ENCODE peak calls at places on chromosomes 6 and 20, in five cellular contexts. H is endothelial cell of umbilical vein; B is Peyer's patch; Z is upper lobe of right lung; X is CD4-positive, alpha-beta T cell. K is an unnamed sample.
A peak's percentile ranks its signal among the peaks of the same experiment; 100 is the strongest.

GRCh38 chr20:53547664-53548239 is 45.9 kb downstream of the ZNF217 start:
- DNase-seq in H (peak; percentile 68), B (no peak), Z (no peak), X (peak; percentile 8), K (no peak)

GRCh38 chr6:43263314-43264178 is 20.3 kb downstream of the TTBK1 start:
- DNase-seq in H (peak; percentile 48), B (peak; percentile 77), Z (peak; percentile 88), X (peak; percentile 70), K (peak; percentile 81)

GRCh38 chr6:30641048-30641447 is 5.9 kb upstream of the C6orf136 start:
- DNase-seq in H (no peak), B (no peak), Z (no peak), X (no peak), K (no peak)

GRCh38 chr6:146594495-146594894 is 4.3 kb upstream of the ADGB start:
- DNase-seq in H (no peak), B (no peak), Z (no peak), X (no peak), K (no peak)

GRCh38 chr6:91299544-91300491 is 712.9 kb upstream of the MAP3K7 start:
- DNase-seq in H (no peak), B (no peak), Z (no peak), X (no peak), K (no peak)

GRCh38 chr6:20279051-20279450 is 66.8 kb upstream of the MBOAT1 start:
- DNase-seq in H (no peak), B (no peak), Z (no peak), X (no peak), K (no peak)

GRCh38 chr6:43801489-43802181 is 31.6 kb downstream of the VEGFA start:
- DNase-seq in H (no peak), B (no peak), Z (no peak), X (no peak), K (no peak)

GRCh38 chr6:143514996-143515760 is 3.7 kb upstream of the FUCA2 start:
- DNase-seq in H (no peak), B (no peak), Z (no peak), X (no peak), K (no peak)

GRCh38 chr20:37384683-37385174 is 38.8 kb downstream of the SRC start:
- DNase-seq in H (peak; percentile 39), B (peak; percentile 68), Z (peak; percentile 83), X (peak; percentile 76), K (peak; percentile 70)

GRCh38 chr20:57650266-57650665 is 30.0 kb upstream of the ZBP1 start:
- DNase-seq in H (no peak), B (peak; percentile 6), Z (no peak), X (no peak), K (no peak)

GRCh38 chr6:73566954-73567591 is 46.2 kb upstream of the EEF1A1 start:
- DNase-seq in H (peak; percentile 32), B (no peak), Z (peak; percentile 74), X (no peak), K (peak; percentile 91)

GRCh38 chr6:106546322-106547052 is 82.8 kb downstream of the RTN4IP1 start:
- DNase-seq in H (no peak), B (no peak), Z (no peak), X (no peak), K (no peak)

GRCh38 chr20:20731945-20732296 is 19.5 kb upstream of the RALGAPA2 start:
- DNase-seq in H (peak; percentile 95), B (no peak), Z (no peak), X (no peak), K (no peak)

GRCh38 chr20:24498641-24499040 is 29.2 kb downstream of the SYNDIG1 start:
- DNase-seq in H (no peak), B (no peak), Z (no peak), X (no peak), K (no peak)

GRCh38 chr6:57021086-57021720 is 25.3 kb upstream of the KIAA1586 start:
- DNase-seq in H (peak; percentile 54), B (no peak), Z (no peak), X (no peak), K (no peak)

GRCh38 chr6:157944983-157945931 is 36.4 kb upstream of the SYNJ2 start:
- DNase-seq in H (no peak), B (no peak), Z (no peak), X (no peak), K (no peak)

GRCh38 chr6:36127462-36128016 is 2.8 kb upstream of the MAPK13 start:
- DNase-seq in H (peak; percentile 87), B (no peak), Z (peak; percentile 82), X (no peak), K (peak; percentile 71)

GRCh38 chr20:33666293-33667244 is at the start of gene ACTL10:
- DNase-seq in H (peak; percentile 98), B (peak; percentile 98), Z (peak; percentile 98), X (peak; percentile 73), K (peak; percentile 100)

GRCh38 chr6:9204171-9204570 is 768.8 kb upstream of the SLC35B3 start:
- DNase-seq in H (peak; percentile 41), B (no peak), Z (no peak), X (no peak), K (no peak)

GRCh38 chr6:3961581-3962225 is 112.5 kb downstream of the FAM50B start:
- DNase-seq in H (no peak), B (no peak), Z (no peak), X (no peak), K (no peak)

GRCh38 chr20:33681728-33682353 is 4.3 kb downstream of the E2F1 start:
- DNase-seq in H (no peak), B (no peak), Z (no peak), X (no peak), K (no peak)

GRCh38 chr20:37342231-37343177 is 3.4 kb upstream of the SRC start:
- DNase-seq in H (no peak), B (no peak), Z (peak; percentile 48), X (no peak), K (no peak)

GRCh38 chr6:112041535-112041934 is 12.4 kb upstream of the CCN6 start:
- DNase-seq in H (peak; percentile 9), B (no peak), Z (no peak), X (no peak), K (no peak)

GRCh38 chr6:144331610-144332009 is 46.5 kb downstream of the UTRN start:
- DNase-seq in H (no peak), B (no peak), Z (no peak), X (no peak), K (no peak)

GRCh38 chr6:15538106-15538505 is 124.7 kb downstream of the DTNBP1 start:
- DNase-seq in H (no peak), B (no peak), Z (no peak), X (no peak), K (no peak)

GRCh38 chr6:170006524-170007467 is 255.4 kb downstream of the ERMARD start:
- DNase-seq in H (no peak), B (no peak), Z (peak; percentile 61), X (no peak), K (no peak)

GRCh38 chr6:170003027-170003426 is 251.6 kb downstream of the ERMARD start:
- DNase-seq in H (no peak), B (no peak), Z (no peak), X (no peak), K (no peak)

GRCh38 chr6:170007468-170008240 is 256.2 kb downstream of the ERMARD start:
- DNase-seq in H (no peak), B (no peak), Z (peak; percentile 40), X (no peak), K (no peak)

GRCh38 chr6:170005680-170006470 is 254.5 kb downstream of the ERMARD start:
- DNase-seq in H (no peak), B (no peak), Z (no peak), X (no peak), K (no peak)

DNA sequence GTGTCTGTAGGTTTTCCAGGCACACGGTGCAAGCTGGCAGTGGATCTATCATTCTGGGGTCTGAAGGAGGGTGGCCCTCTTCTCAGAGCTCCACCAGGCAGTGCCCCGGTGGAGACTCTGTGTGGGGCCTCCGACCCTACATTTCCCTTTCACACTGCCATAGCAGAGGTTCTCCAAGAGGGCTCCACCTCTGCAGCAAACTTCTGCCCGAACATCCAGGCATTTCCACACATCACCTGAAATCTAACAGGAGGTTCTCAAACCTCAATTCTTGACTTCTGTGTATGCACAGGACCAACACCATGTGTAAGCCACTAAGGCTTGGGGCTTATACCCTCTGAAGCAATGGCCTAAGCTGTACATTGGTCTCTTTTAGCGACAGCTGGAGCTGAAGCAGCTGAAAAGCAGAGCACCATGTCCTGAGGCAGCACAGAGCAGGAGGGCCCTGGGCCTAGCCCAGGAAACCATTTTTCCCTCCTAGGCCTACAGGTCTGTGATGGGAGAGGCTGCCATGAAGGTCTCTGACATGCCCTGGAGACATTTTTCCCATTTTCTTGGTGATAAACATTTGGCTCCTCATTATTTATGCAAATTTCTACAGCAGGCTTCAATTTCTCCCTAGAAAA is 253.3 kb downstream of the ERMARD start:
- DNase-seq in H (no peak), B (no peak), Z (no peak), X (no peak), K (no peak)
- H3K9me3 ChIP-seq in H (no peaks in the 10 kb centered on the region), B (no peaks in the 10 kb centered on the region), Z (no peaks in the 10 kb centered on the region), X (peaks cover 19% of the 10 kb centered on the region), K (peaks cover 10% of the 10 kb centered on the region)

GRCh38 chr6:372336-372911 is 19.1 kb upstream of the IRF4 start:
- DNase-seq in H (no peak), B (peak; percentile 79), Z (no peak), X (no peak), K (no peak)

GRCh38 chr6:373031-373430 is 18.5 kb upstream of the IRF4 start:
- DNase-seq in H (no peak), B (no peak), Z (no peak), X (no peak), K (no peak)

GRCh38 chr6:367891-368630 is 23.5 kb upstream of the IRF4 start:
- DNase-seq in H (no peak), B (no peak), Z (no peak), X (no peak), K (no peak)

GRCh38 chr6:369559-370431 is 21.8 kb upstream of the IRF4 start:
- DNase-seq in H (no peak), B (no peak), Z (no peak), X (no peak), K (no peak)

GRCh38 chr6:370555-370954 is 21.0 kb upstream of the IRF4 start:
- DNase-seq in H (no peak), B (no peak), Z (no peak), X (no peak), K (no peak)
- H3K9me3 ChIP-seq in H (peaks cover 2% of the 10 kb centered on the region), B (no peaks in the 10 kb centered on the region), Z (no peaks in the 10 kb centered on the region), X (no peaks in the 10 kb centered on the region), K (peaks cover 60% of the 10 kb centered on the region)

DNA sequence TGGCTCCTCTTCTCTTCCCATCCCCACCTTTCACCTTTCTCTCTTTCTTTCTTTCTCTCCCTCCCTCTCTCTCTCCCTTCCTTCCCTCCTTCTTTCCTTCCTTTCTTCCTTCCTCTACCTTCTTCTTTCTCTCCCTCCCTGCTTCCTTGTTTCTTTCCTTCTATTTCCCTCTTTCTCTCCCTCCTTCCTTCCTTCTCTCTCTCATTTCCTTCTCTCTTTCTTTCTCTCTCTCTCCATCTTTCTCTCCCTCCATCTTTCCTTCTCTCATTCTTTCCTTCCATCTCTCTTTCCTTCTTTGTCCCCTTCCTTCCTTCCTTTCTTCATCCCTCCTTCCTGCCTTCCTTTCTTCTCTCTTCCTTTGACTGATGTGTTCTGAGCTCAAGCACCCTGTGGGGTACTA is 1467.0 kb upstream of the DEFB115 start:
- DNase-seq in H (no peak), B (no peak), Z (no peak), X (no peak), K (no peak)
- H3K9me3 ChIP-seq in H (no peaks in the 10 kb centered on the region), B (no peaks in the 10 kb centered on the region), Z (no peaks in the 10 kb centered on the region), X (no peaks in the 10 kb centered on the region), K (peaks cover 49% of the 10 kb centered on the region)

DNA sequence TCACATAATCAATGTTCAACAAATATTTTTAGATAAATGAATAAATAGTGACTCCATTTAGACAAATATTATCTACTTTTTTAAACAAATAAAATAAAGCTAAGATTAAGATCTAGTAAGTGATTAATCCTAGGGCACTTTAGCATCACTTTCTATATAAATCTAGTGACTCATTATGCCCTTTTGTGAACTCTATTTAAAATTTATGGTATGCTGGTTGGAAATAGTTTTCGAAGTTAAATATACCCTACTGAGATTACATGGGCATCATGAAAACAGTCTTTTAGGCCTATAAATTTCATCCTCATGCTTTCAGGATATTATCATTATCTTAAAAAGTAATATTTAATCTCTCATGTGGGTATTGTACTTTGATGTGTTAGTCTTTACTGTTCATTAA is 140.4 kb upstream of the UFL1 start:
- DNase-seq in H (no peak), B (no peak), Z (no peak), X (no peak), K (no peak)
- H3K9me3 ChIP-seq in H (peaks cover 4% of the 10 kb centered on the region), B (no peaks in the 10 kb centered on the region), Z (no peaks in the 10 kb centered on the region), X (no peaks in the 10 kb centered on the region), K (no peaks in the 10 kb centered on the region)

K was measured in mucosa of descending colon.